ENCODE peak calls at places on chromosomes 4 and X, in five cellular contexts. W is lung, V is body of pancreas, S is IMR-90, O is mucosa of descending colon. C is an unnamed sample. For H3K36me3 and H3K4me1, the result is how much of the 10 kb centered on the place peaks cover.

GRCh38 chr4:119124314-119124713 is 11.3 kb upstream of the MYOZ2 start:
- DNase-seq in S (no peak), V (no peak), O (no peak), W (no peak), C (no peak)

GRCh38 chr4:187380181-187380581 is 615.4 kb upstream of the ZFP42 start:
- DNase-seq in V (peak), W (peak), S (peak), O (peak), C (no peak)

GRCh38 chrX:85003655-85004244 is at the start of gene APOOL:
- DNase-seq in S (peak), V (peak), O (peak), W (peak), C (peak)

GRCh38 chrX:10979956-10980355 is 131.2 kb upstream of the HCCS start:
- DNase-seq in V (no peak), S (peak), O (no peak), W (no peak), C (no peak)

GRCh38 chr4:184978211-184978610 is 40.1 kb upstream of the HELT start:
- DNase-seq in V (peak), S (no peak), O (peak), W (peak), C (peak)

GRCh38 chr4:159884989-159885388 is 782.1 kb downstream of the RAPGEF2 start:
- DNase-seq in S (no peak), W (no peak), V (no peak), O (no peak), C (no peak)

GRCh38 chr4:6658635-6659075 is 18.2 kb downstream of the MRFAP1 start:
- DNase-seq in W (no peak), V (no peak), O (no peak), S (peak), C (peak)

GRCh38 chr4:8641931-8642650 is 49.5 kb downstream of the CPZ start:
- DNase-seq in V (no peak), O (no peak), W (no peak), S (no peak), C (no peak)

GRCh38 chr4:185426960-185427688 is 1.4 kb upstream of the UFSP2 start:
- DNase-seq in V (no peak), W (no peak), S (no peak), O (no peak), C (no peak)

GRCh38 chrX:2577844-2578444 is 77.2 kb upstream of the DHRSX start:
- DNase-seq in O (no peak), V (no peak), W (no peak), S (no peak), C (no peak)

GRCh38 chrX:154373340-154374306 is 811 bp downstream of the FLNA start:
- DNase-seq in V (peak), S (peak), W (peak), O (peak), C (peak)

GRCh38 chr4:102819588-102820365 is 7.6 kb downstream of the UBE2D3 start:
- DNase-seq in W (no peak), O (peak), V (no peak), S (peak), C (no peak)

GRCh38 chrX:132986556-132986955 is 28.1 kb upstream of the HS6ST2 start:
- DNase-seq in V (no peak), S (no peak), O (no peak), W (no peak), C (no peak)

GRCh38 chrX:107429090-107429489 is 20.4 kb upstream of the FRMPD3 start:
- DNase-seq in S (peak), O (peak), V (peak), W (no peak), C (no peak)

GRCh38 chrX:20373063-20373462 is 106.4 kb upstream of the RPS6KA3 start:
- DNase-seq in O (no peak), W (no peak), S (no peak), V (no peak), C (no peak)

GRCh38 chr4:73743825-73744602 is 3.6 kb downstream of the CXCL8 start:
- DNase-seq in S (no peak), W (no peak), O (no peak), V (no peak), C (no peak)

GRCh38 chrX:13520931-13521330 is 48.5 kb upstream of the EGFL6 start:
- DNase-seq in W (no peak), V (no peak), O (no peak), S (no peak), C (no peak)

GRCh38 chr4:120155287-120155686 is 88.6 kb upstream of the MAD2L1 start:
- DNase-seq in W (no peak), O (no peak), V (no peak), S (no peak), C (no peak)

GRCh38 chr4:73599182-73599581 is 21.1 kb downstream of the RASSF6 start:
- DNase-seq in W (no peak), O (peak), V (peak), S (peak), C (no peak)

GRCh38 chr4:40845136-40845910 is 95.6 kb downstream of the NSUN7 start:
- DNase-seq in S (no peak), W (no peak), V (no peak), O (no peak), C (no peak)

GRCh38 chr4:7472443-7473013 is 37.8 kb upstream of the PSAPL1 start:
- DNase-seq in O (no peak), S (no peak), W (no peak), V (no peak), C (no peak)

GRCh38 chr4:139391731-139392130 is 62.2 kb upstream of the RAB33B start:
- DNase-seq in W (no peak), O (no peak), S (no peak), V (no peak), C (no peak)
- H3K36me3 ChIP-seq in W (under half), O (under half), S (under half), V (under half), C (under half)

GRCh38 chr4:10175626-10176025 is 59.0 kb upstream of the WDR1 start:
- DNase-seq in S (no peak), V (no peak), O (no peak), W (no peak), C (no peak)

GRCh38 chr4:10173039-10173753 is 56.6 kb upstream of the WDR1 start:
- DNase-seq in V (no peak), S (peak), W (peak), O (no peak), C (no peak)

GRCh38 chr4:10172278-10173038 is 55.9 kb upstream of the WDR1 start:
- DNase-seq in V (no peak), O (no peak), W (no peak), S (no peak), C (no peak)

GRCh38 chr4:10171055-10171454 is 54.5 kb upstream of the WDR1 start:
- DNase-seq in V (no peak), W (no peak), O (peak), S (no peak), C (no peak)

DNA sequence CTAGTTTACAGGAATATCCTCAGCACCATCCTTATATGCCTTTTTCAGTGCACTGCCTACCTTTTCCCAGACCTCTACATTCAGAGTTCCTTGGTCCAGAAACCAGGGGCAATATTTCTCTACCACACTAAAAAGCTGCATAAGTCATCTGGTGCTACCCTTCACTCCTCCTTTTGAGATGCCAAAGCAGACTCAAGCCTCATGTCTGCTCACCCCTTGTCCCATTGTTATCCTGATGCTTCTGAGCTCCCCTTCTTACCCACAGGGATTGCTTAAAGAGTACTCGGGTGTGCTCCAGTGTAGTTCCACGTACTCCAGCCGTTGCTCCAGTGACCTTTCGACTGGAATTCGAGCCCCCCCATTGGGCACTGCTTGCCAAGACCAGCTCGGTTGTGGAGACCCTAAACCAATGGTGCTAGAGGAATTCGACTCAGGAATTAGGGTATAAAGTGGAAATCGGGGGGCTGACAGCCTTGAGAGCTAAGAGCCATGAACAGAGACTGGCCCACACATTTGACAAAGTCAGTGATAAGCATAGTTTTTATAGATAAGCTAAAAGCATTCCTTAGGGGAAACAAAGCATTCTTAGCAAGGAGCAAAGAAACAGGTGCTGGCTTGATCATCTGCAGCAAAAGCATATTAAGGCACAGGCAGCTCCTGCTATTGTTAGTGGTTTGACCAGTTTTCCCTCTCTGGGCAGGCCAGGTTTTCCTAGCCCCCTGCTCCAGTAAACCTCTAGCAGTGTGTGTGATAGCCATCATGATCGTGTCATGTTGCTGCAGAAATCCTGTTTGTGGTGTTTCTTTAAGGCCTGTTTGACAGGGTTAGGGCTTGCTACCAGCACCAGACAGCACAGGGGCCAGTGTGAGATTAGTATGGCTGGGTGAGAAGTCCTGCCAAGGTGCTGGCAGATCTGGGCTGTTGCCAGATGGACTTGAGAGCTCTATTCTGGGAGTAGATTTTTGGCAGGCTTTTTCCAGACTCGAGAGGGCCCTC is 57.5 kb upstream of the WDR1 start:
- DNase-seq in V (peak), W (peak), O (peak), S (no peak), C (peak)
- H3K4me3 ChIP-seq in V (no peak), W (no peak), O (no peak), S (no peak), C (no peak)

DNA sequence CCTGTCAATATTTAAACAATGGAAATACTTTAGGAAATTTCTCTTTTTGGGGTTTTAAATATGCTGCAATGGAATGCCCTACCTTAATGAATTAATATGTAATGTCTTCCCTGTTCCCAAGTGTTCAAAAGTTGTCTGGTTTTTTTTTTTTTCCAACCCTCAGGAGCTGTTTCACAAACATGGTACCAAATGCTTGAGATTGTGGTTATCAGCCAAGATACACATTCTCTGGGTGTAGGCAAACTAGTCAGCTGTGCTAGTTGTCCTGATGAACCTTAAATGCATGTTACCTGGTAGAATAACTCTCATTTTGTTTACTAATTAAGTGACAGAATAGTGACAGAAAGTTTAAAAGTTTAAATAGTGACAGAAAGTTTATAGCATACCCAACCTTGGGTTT is 50.7 kb downstream of the FHL1 start:
- DNase-seq in O (no peak), W (no peak), V (no peak), S (no peak), C (no peak)
- H3K4me1 ChIP-seq in O (under half), W (under half), V (under half), S (under half), C (half or more)

DNA sequence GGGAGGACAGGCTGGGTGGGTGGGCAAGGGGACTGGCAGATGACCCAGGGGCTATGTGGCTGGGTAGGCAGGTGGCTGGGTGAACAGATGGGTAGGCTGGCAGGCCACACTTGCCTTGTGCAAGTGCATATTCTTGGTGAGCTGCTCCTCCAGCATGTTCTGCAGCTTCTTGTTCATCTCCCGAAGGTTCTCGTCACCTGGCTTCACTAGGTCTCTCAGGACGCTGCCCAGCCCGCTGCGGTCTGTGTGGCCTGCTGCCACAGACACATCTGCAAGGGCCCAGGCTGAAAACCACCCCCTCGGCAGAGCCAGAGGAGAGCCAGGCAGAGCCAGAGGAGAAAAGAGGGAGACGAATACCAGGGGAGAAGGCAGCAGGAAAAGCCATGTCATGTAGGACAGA is 3.4 kb upstream of the KCND1 start:
- DNase-seq in V (no peak), S (no peak), O (no peak), W (no peak), C (no peak)
- H3K36me3 ChIP-seq in V (under half), S (under half), O (under half), W (under half), C (under half)

GRCh38 chr4:46993075-46994006 is at the start of gene GABRA4:
- DNase-seq in O (no peak), V (no peak), S (no peak), W (no peak), C (no peak)
- H3K4me3 ChIP-seq in O (no peak), V (no peak), S (peak), W (no peak), C (peak)

GRCh38 chr4:140096483-140096861 is 57.5 kb downstream of the MAML3 start:
- DNase-seq in O (no peak), W (no peak), S (no peak), V (no peak), C (no peak)
- H3K4me1 ChIP-seq in O (under half), W (under half), S (under half), V (half or more), C (half or more)

DNA sequence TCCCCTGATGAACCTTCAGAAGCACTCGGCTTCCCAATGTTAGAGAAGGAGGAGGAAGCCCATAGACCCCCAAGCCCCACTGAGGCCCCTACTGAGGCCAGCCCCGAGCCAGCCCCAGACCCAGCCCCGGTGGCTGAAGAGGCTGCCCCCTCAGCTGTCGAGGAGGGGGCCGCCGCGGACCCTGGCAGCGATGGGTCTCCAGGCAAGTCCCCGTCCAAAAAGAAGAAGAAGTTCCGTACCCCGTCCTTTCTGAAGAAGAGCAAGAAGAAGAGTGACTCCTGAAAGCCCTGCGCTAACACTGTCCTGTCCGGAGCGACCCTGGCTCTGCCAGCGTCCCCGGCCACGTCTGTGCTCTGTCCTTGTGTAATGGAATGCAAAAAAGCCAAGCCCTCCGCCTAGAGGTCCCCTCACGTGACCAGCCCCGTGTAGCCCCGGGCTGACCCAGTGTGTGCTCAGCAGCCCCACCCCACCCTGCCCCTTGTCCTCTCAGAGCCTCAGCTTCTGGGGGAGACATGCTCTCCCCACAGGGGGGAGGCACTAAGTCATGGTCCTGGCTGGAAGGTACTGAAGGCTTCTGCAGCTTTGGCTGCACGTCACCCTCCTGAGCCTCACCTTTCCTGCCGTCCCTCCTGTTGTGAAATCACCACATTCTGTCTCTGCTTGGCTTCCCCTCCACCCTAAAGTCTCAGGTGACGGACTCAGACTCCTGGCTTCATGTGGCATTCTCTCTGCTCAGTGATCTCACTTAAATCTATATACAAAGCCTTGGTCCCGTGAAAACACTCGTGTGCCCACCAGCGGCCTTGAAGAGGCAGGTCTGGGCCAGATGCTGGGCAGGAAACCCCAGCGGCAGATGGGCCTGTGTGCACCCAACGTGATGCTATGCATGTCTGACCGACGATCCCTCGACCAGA is 34.7 kb downstream of the NOP14 start:
- DNase-seq in S (no peak), V (peak), W (no peak), O (no peak), C (no peak)
- H3K36me3 ChIP-seq in S (half or more), V (under half), W (under half), O (under half), C (half or more)

DNA sequence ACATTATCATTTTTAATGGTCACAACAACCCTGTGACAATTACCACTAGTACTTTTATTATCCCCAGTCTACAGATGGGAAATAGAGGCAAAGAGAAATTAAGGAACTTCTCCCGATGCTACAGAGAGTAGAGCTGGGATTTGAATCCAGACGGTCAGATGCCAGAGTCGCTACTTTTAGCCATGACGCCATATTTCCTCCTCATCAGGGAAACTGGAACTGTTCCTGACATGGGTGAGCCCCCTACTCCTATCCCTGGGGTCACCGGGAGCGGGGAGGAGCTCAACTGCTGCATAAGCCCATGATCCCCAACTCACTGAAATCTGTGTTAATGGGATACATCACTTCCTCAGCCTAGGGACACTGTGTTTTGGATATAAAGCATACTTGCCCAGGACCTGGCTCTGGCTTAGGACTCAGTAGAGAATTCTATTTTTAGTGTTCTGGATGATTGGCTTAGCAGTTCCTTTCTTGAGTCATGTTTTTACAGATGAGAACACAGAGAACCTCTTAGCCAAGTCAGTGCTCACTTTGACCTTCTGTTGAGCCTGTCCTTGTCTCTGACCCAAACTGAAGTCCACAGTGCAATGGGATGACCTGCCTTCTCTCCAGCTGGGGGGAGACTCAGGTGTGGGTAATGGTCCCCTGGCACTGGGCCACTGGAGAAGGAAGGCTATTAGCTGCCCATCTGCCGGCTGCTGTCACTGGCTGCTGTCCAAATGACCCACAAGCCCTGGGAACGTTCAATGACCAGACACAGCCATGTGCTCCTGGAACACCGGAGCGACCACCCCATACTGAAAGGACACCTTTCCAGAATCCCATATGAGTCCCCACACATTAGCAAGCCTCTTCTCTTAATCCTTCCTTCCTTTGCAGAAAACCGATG is 90.8 kb upstream of the SHISA3 start:
- DNase-seq in O (no peak), W (no peak), S (no peak), V (no peak), C (peak)
- H3K4me3 ChIP-seq in O (no peak), W (no peak), S (no peak), V (no peak), C (no peak)

C was measured in left ventricle myocardium inferior.